ENCODE peak calls at places on chromosomes 7 and 10, in four cellular contexts. W is T-helper 9 cell, V is progenitor cell of endocrine pancreas, S is pons. O is an unnamed sample.

GRCh38 chr7:2452074-2452507 is 24.1 kb downstream of the GRIFIN start:
- DNase-seq in W (no peak), V (no peak), S (no peak), O (no peak)

GRCh38 chr7:865921-866320 is 10.4 kb upstream of the GET4 start:
- DNase-seq in W (no peak), V (no peak), S (no peak), O (no peak)

GRCh38 chr10:131943021-131943814 is 38.5 kb downstream of the BNIP3 start:
- DNase-seq in W (no peak), V (no peak), S (peak), O (no peak)

GRCh38 chr7:140060788-140061606 is 1.8 kb downstream of the PARP12 start:
- DNase-seq in W (no peak), V (no peak), S (no peak), O (no peak)

GRCh38 chr10:89684604-89685003 is 16.8 kb upstream of the KIF20B start:
- DNase-seq in W (no peak), V (no peak), S (no peak), O (no peak)

GRCh38 chr10:133460208-133460769 is 6.5 kb downstream of the SCART1 start:
- DNase-seq in W (no peak), V (no peak), S (no peak), O (no peak)

GRCh38 chr10:35096312-35096711 is 6.2 kb upstream of the CUL2 start:
- DNase-seq in W (no peak), V (no peak), S (no peak), O (no peak)

GRCh38 chr10:6607187-6607586 is 27.1 kb upstream of the PRKCQ start:
- DNase-seq in W (no peak), V (no peak), S (peak), O (no peak)